ENCODE peak calls at places on chromosomes 12 and 14, in four cellular contexts. O is GM23338, Z is OCI-LY7, P is HCT116. R is an unnamed sample.

GRCh38 chr12:126773012-126773411 is 1494.0 kb upstream of the TMEM132C start:
- DNase-seq in O (no peak), Z (no peak), P (no peak), R (peak; percentile 75)

GRCh38 chr14:66078031-66078430 is 408.1 kb upstream of the CCDC196 start:
- DNase-seq in O (no peak), Z (no peak), P (no peak), R (no peak)

GRCh38 chr14:43706901-43707300 is 800.2 kb downstream of the FSCB start:
- DNase-seq in O (no peak), Z (no peak), P (no peak), R (no peak)

GRCh38 chr12:69613351-69613750 is 2.6 kb upstream of the LRRC10 start:
- DNase-seq in O (no peak), Z (no peak), P (no peak), R (no peak)

GRCh38 chr12:124556896-124557501 is 10.4 kb downstream of the NCOR2 start:
- DNase-seq in O (no peak), Z (no peak), P (no peak), R (no peak)

GRCh38 chr12:101570022-101570421 is 24.7 kb upstream of the MYBPC1 start:
- DNase-seq in O (peak; percentile 30), Z (peak; percentile 31), P (no peak), R (peak; percentile 38)

GRCh38 chr14:64234877-64235651 is 59.1 kb downstream of the ESR2 start:
- DNase-seq in O (no peak), Z (peak; percentile 79), P (no peak), R (no peak)

GRCh38 chr12:114774181-114774580 is 90.2 kb upstream of the TBX3 start:
- DNase-seq in O (no peak), Z (no peak), P (peak; percentile 8), R (no peak)

GRCh38 chr12:34304546-34304945 is 282.2 kb downstream of the ALG10 start:
- DNase-seq in O (no peak), Z (no peak), P (no peak), R (no peak)

GRCh38 chr14:57818511-57818910 is 47.4 kb downstream of the SLC35F4 start:
- DNase-seq in O (no peak), Z (no peak), P (no peak), R (no peak)

GRCh38 chr12:77510985-77511384 is 319.7 kb upstream of the NAV3 start:
- DNase-seq in O (no peak), Z (no peak), P (no peak), R (no peak)

GRCh38 chr14:60266021-60266937 is 17.3 kb downstream of the PPM1A start:
- DNase-seq in O (peak; percentile 74), Z (peak; percentile 48), P (peak; percentile 27), R (no peak)

GRCh38 chr12:114163766-114164165 is 197.6 kb upstream of the RBM19 start:
- DNase-seq in O (no peak), Z (no peak), P (peak; percentile 48), R (no peak)

GRCh38 chr12:15699886-15700285 is 89.3 kb downstream of the EPS8 start:
- DNase-seq in O (no peak), Z (no peak), P (no peak), R (no peak)

GRCh38 chr14:63982156-63982555 is 129.4 kb downstream of the SYNE2 start:
- DNase-seq in O (no peak), Z (no peak), P (no peak), R (no peak)

GRCh38 chr14:98964171-98964570 is 307.8 kb downstream of the BCL11B start:
- DNase-seq in O (no peak), Z (no peak), P (no peak), R (no peak)

GRCh38 chr12:128382946-128383739 is 116.2 kb downstream of the TMEM132C start:
- DNase-seq in O (no peak), Z (no peak), P (no peak), R (no peak)

GRCh38 chr12:81146228-81147225 is 68.6 kb downstream of the ACSS3 start:
- DNase-seq in O (no peak), Z (no peak), P (no peak), R (no peak)

GRCh38 chr12:66036317-66036716 is 94.2 kb downstream of the LLPH start:
- DNase-seq in O (no peak), Z (no peak), P (peak; percentile 82), R (no peak)

GRCh38 chr12:93533310-93533709 is 39.2 kb upstream of the SOCS2 start:
- DNase-seq in O (no peak), Z (no peak), P (no peak), R (no peak)

GRCh38 chr12:45655186-45655585 is 74.3 kb upstream of the ARID2 start:
- DNase-seq in O (peak; percentile 23), Z (peak; percentile 11), P (no peak), R (no peak)

GRCh38 chr12:91239497-91239896 is 56.9 kb upstream of the DCN start:
- DNase-seq in O (no peak), Z (no peak), P (no peak), R (no peak)

GRCh38 chr12:10143205-10143604 is 13.2 kb upstream of the CLEC7A start:
- DNase-seq in O (no peak), Z (no peak), P (no peak), R (peak; percentile 73)

GRCh38 chr12:1593232-1594044 is 943 bp downstream of the FBXL14 start:
- DNase-seq in O (peak; percentile 53), Z (peak; percentile 83), P (no peak), R (peak; percentile 75)

GRCh38 chr12:95207407-95207806 is 9.9 kb downstream of the FGD6 start:
- DNase-seq in O (peak; percentile 46), Z (no peak), P (no peak), R (no peak)

GRCh38 chr14:99573000-99573330 is 31.0 kb downstream of the CCDC85C start:
- DNase-seq in O (no peak), Z (peak; percentile 72), P (no peak), R (no peak)

GRCh38 chr14:70317091-70317968 is 42.2 kb downstream of the COX16 start:
- DNase-seq in O (no peak), Z (no peak), P (no peak), R (no peak)

GRCh38 chr12:128190052-128190451 is 76.9 kb upstream of the TMEM132C start:
- DNase-seq in O (no peak), Z (no peak), P (no peak), R (no peak)

GRCh38 chr12:68224613-68225285 is 861 bp downstream of the IL26 start:
- DNase-seq in O (no peak), Z (no peak), P (no peak), R (no peak)

GRCh38 chr12:112977139-112977538 is 1.2 kb upstream of the OAS2 start:
- DNase-seq in O (no peak), Z (no peak), P (no peak), R (no peak)

GRCh38 chr12:96421014-96421413 is 20.8 kb upstream of the CDK17 start:
- DNase-seq in O (no peak), Z (no peak), P (no peak), R (peak; percentile 53)

GRCh38 chr14:97833291-97833690 is 1036.1 kb downstream of the VRK1 start:
- DNase-seq in O (no peak), Z (no peak), P (no peak), R (no peak)

GRCh38 chr12:113744802-113745395 is 221.2 kb downstream of the RBM19 start:
- DNase-seq in O (no peak), Z (no peak), P (no peak), R (no peak)

GRCh38 chr12:101933866-101934514 is 56.6 kb downstream of the DRAM1 start:
- DNase-seq in O (no peak), Z (no peak), P (no peak), R (no peak)

GRCh38 chr12:109753054-109753401 is 39.4 kb downstream of the FAM222A start:
- DNase-seq in O (no peak), Z (no peak), P (no peak), R (no peak)

GRCh38 chr14:50773632-50774541 is 57.1 kb downstream of the NIN start:
- DNase-seq in O (peak; percentile 88), Z (peak; percentile 30), P (no peak), R (no peak)

GRCh38 chr12:46914336-46914735 is 88.5 kb upstream of the SLC38A4 start:
- DNase-seq in O (no peak), Z (no peak), P (no peak), R (no peak)

GRCh38 chr12:120175537-120175936 is 19.0 kb downstream of the GCN1 start:
- DNase-seq in O (no peak), Z (no peak), P (no peak), R (no peak)

DNA sequence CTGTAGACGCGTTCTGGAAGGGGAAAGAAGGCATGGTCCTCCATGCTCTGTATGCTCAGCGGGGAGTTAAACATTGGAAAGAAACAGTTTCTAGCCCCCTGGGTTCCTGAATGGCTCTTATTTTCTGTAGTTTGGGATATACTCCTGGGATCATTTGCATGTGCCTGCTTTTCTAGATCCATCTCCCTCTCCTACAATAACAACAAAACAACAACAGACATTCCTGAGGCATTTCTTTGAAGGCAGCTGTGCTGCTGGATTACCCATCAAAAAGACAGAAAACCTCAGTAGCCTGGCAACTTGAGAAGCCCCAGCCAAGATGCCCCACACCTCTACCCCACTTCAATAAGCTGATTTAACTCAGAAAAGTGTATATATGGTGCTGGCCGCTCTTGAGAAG is 8.7 kb downstream of the SLC7A8 start:
- DNase-seq in O (peak; percentile 68), Z (no peak), P (no peak), R (no peak)
- H3K4me1 ChIP-seq in O (peaks cover 22% of the 10 kb centered on the region), Z (peaks cover 9% of the 10 kb centered on the region), P (no peaks in the 10 kb centered on the region), R (no peaks in the 10 kb centered on the region)

DNA sequence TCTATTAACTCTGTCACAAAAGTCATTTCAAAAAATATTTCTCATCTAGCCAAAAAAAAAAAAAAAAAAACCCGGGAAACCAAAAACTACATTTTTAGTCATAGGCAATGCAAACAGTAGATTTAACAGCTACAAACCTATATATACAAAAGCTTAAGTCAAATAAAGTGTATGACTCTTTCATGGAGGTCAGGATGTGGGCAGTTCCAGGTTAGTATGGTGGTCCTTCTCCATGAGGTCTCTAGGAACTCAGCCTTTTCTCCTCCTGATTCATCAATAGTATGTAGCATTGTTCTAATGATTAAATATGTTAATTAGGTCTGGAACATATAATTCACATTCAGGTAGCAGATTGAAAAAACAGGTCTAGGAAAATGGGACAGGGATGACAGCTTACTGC is 586.5 kb downstream of the SLC16A7 start:
- DNase-seq in O (no peak), Z (no peak), P (no peak), R (no peak)
- H3K9me2 ChIP-seq in O (no peaks in the 10 kb centered on the region), Z (no peaks in the 10 kb centered on the region), P (no peaks in the 10 kb centered on the region), R (no peaks in the 10 kb centered on the region)

GRCh38 chr12:24773996-24774395 is 174.9 kb downstream of the BCAT1 start:
- DNase-seq in O (no peak), Z (no peak), P (no peak), R (no peak)

GRCh38 chr12:24778486-24779304 is 170.2 kb downstream of the BCAT1 start:
- DNase-seq in O (peak; percentile 77), Z (peak; percentile 52), P (no peak), R (peak; percentile 41)

GRCh38 chr12:24776856-24777255 is 172.0 kb downstream of the BCAT1 start:
- DNase-seq in O (no peak), Z (no peak), P (no peak), R (no peak)

GRCh38 chr12:24780969-24781368 is 167.9 kb downstream of the BCAT1 start:
- DNase-seq in O (peak; percentile 27), Z (peak; percentile 27), P (no peak), R (peak; percentile 26)

GRCh38 chr12:24777359-24777758 is 171.5 kb downstream of the BCAT1 start:
- DNase-seq in O (no peak), Z (no peak), P (no peak), R (no peak)
- H3K4me1 ChIP-seq in O (no peaks in the 10 kb centered on the region), Z (no peaks in the 10 kb centered on the region), P (no peaks in the 10 kb centered on the region), R (no peaks in the 10 kb centered on the region)

DNA sequence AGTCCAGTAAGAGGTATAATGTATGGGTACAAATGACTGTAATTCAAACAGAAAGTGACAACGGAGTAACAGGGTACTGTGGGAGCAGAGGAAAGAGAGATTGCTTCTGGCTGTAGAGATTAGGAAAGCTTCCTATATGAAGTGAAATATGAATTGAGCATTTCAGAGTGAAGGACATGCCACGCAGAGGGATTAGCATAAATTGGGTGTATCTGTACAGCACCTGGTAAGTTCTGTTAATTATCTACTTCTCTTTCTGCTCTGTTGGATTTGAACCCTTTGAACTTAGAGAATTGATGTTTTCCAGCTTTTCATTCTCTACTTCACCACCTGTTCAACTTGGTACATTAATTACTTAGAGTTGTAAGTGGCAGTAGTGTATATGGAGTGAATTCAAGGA is 8.8 kb downstream of the STK38L start:
- DNase-seq in O (no peak), Z (no peak), P (no peak), R (no peak)
- H3K9me2 ChIP-seq in O (no peaks in the 10 kb centered on the region), Z (no peaks in the 10 kb centered on the region), P (no peaks in the 10 kb centered on the region), R (no peaks in the 10 kb centered on the region)